ENCODE peak calls at places on chromosomes 1 and 21, in four cellular contexts. E is GM03348, H is immature natural killer cell, A is NCI-H1105. Y is an unnamed sample.

GRCh38 chr1:17108786-17109185 is 10.5 kb downstream of the PADI2 start:
- DNase-seq in H (no peak), A (no peak), E (no peak), Y (peak; percentile 74)

GRCh38 chr1:214289574-214290272 is 8.8 kb downstream of the SMYD2 start:
- DNase-seq in H (no peak), A (no peak), E (no peak), Y (no peak)

GRCh38 chr1:101976161-101976560 is 20.6 kb downstream of the OLFM3 start:
- DNase-seq in A (no peak), E (no peak), H (no peak), Y (no peak)

GRCh38 chr21:44658913-44659595 is 1.3 kb downstream of the KRTAP12-3 start:
- DNase-seq in E (no peak), A (no peak), H (peak; percentile 38), Y (no peak)

GRCh38 chr1:226064168-226064815 is 1.8 kb downstream of the H3-3A start:
- DNase-seq in E (no peak), H (peak; percentile 62), A (no peak), Y (no peak)

GRCh38 chr1:43867946-43868740 is 65.5 kb upstream of the ARTN start:
- DNase-seq in A (no peak), E (peak; percentile 58), H (no peak), Y (no peak)

GRCh38 chr1:89941110-89941770 is 53.7 kb upstream of the ZNF326 start:
- DNase-seq in H (peak; percentile 22), A (no peak), E (no peak), Y (no peak)

GRCh38 chr1:3597599-3597964 is 13.7 kb downstream of the MEGF6 start:
- DNase-seq in E (no peak), H (peak; percentile 44), A (no peak), Y (no peak)

GRCh38 chr1:32773018-32773763 is 44.0 kb downstream of the YARS1 start:
- DNase-seq in A (peak; percentile 73), E (peak; percentile 88), H (peak; percentile 61), Y (peak; percentile 88)

GRCh38 chr1:166915941-166916340 is 39.9 kb upstream of the TADA1 start:
- DNase-seq in E (peak; percentile 6), H (no peak), A (no peak), Y (no peak)

GRCh38 chr1:183090386-183091006 is 67.3 kb downstream of the LAMC1 start:
- DNase-seq in E (peak; percentile 45), A (no peak), H (no peak), Y (peak; percentile 8)

GRCh38 chr1:114367810-114368209 is 143.2 kb downstream of the TRIM33 start:
- DNase-seq in H (no peak), A (no peak), E (no peak), Y (no peak)

GRCh38 chr1:242454262-242455051 is 70.0 kb downstream of the PLD5 start:
- DNase-seq in H (no peak), A (peak; percentile 54), E (peak; percentile 60), Y (no peak)

GRCh38 chr1:57307382-57307781 is 116.5 kb downstream of the DAB1 start:
- DNase-seq in E (no peak), A (no peak), H (peak; percentile 22), Y (no peak)

GRCh38 chr1:30371888-30372791 is 351.2 kb downstream of the MATN1 start:
- DNase-seq in E (no peak), H (no peak), A (no peak), Y (no peak)

GRCh38 chr1:44962729-44963128 is 23.7 kb downstream of the EIF2B3 start:
- DNase-seq in A (no peak), E (no peak), H (no peak), Y (no peak)

GRCh38 chr1:7108251-7108650 is 323.0 kb downstream of the CAMTA1 start:
- DNase-seq in A (no peak), H (no peak), E (no peak), Y (no peak)

GRCh38 chr21:25836396-25836795 is 101.6 kb downstream of the GABPA start:
- DNase-seq in A (no peak), E (no peak), H (no peak), Y (no peak)

GRCh38 chr21:20779321-20779720 is 218.9 kb upstream of the NCAM2 start:
- DNase-seq in H (no peak), E (no peak), A (no peak), Y (no peak)

GRCh38 chr1:6199298-6200187 is at the start of gene RPL22:
- DNase-seq in A (peak; percentile 100), H (peak; percentile 94), E (peak; percentile 97), Y (peak; percentile 97)

GRCh38 chr1:10387611-10388386 is 11.1 kb upstream of the PGD start:
- DNase-seq in H (no peak), A (no peak), E (peak; percentile 73), Y (no peak)

GRCh38 chr1:206583461-206584264 is 28.6 kb downstream of the EIF2D start:
- DNase-seq in A (peak; percentile 59), H (peak; percentile 83), E (peak; percentile 90), Y (peak; percentile 79)

GRCh38 chr1:166391677-166392076 is 224.9 kb upstream of the FAM78B start:
- DNase-seq in A (no peak), E (no peak), H (no peak), Y (no peak)

GRCh38 chr1:198934901-198935301 is 296.1 kb downstream of the PTPRC start:
- DNase-seq in H (peak; percentile 78), A (peak; percentile 27), E (no peak), Y (no peak)

GRCh38 chr1:9867408-9868243 is 42.4 kb downstream of the CTNNBIP1 start:
- DNase-seq in A (peak; percentile 56), E (peak; percentile 92), H (peak; percentile 76), Y (peak; percentile 81)

GRCh38 chr1:107093385-107093784 is 36.9 kb downstream of the PRMT6 start:
- DNase-seq in E (no peak), H (no peak), A (no peak), Y (no peak)

GRCh38 chr1:113243529-113243928 is 146.8 kb upstream of the MAGI3 start:
- DNase-seq in E (no peak), A (no peak), H (no peak), Y (no peak)

Y was measured in prostate gland.